ENCODE peak calls at places on chromosomes 11 and 22, in four cellular contexts. D is GM12878, Z is K562, C is HepG2. X is an unnamed sample.

GRCh38 chr11:78583889-78584288 is 9.2 kb upstream of the NARS2 start:
- DNase-seq in Z (no peak), D (no peak), C (no peak), X (no peak)

GRCh38 chr11:132858203-132858602 is 674.1 kb downstream of the OPCML start:
- DNase-seq in Z (no peak), C (no peak), D (no peak), X (peak; percentile 62)

GRCh38 chr11:125390949-125391348 is 105.1 kb downstream of the FEZ1 start:
- DNase-seq in Z (no peak), C (no peak), D (no peak), X (no peak)

GRCh38 chr22:37803636-37804371 is 3.9 kb upstream of the GCAT start:
- DNase-seq in C (no peak), D (no peak), Z (no peak), X (no peak)

GRCh38 chr11:83044958-83045712 is 26.6 kb downstream of the RAB30 start:
- DNase-seq in C (no peak), Z (no peak), D (no peak), X (no peak)

GRCh38 chr22:41699264-41700104 is at the start of gene MEI1:
- DNase-seq in C (no peak), Z (no peak), D (peak; percentile 57), X (peak; percentile 49)

GRCh38 chr11:44028816-44029506 is 18.8 kb upstream of the ACCSL start:
- DNase-seq in Z (no peak), D (no peak), C (no peak), X (no peak)

GRCh38 chr11:4443479-4443878 is 5.6 kb upstream of the OR52K2 start:
- DNase-seq in D (no peak), Z (no peak), C (no peak), X (no peak)

GRCh38 chr11:34758262-34758661 is 137.4 kb downstream of the EHF start:
- DNase-seq in Z (peak; percentile 13), D (no peak), C (no peak), X (no peak)

DNA sequence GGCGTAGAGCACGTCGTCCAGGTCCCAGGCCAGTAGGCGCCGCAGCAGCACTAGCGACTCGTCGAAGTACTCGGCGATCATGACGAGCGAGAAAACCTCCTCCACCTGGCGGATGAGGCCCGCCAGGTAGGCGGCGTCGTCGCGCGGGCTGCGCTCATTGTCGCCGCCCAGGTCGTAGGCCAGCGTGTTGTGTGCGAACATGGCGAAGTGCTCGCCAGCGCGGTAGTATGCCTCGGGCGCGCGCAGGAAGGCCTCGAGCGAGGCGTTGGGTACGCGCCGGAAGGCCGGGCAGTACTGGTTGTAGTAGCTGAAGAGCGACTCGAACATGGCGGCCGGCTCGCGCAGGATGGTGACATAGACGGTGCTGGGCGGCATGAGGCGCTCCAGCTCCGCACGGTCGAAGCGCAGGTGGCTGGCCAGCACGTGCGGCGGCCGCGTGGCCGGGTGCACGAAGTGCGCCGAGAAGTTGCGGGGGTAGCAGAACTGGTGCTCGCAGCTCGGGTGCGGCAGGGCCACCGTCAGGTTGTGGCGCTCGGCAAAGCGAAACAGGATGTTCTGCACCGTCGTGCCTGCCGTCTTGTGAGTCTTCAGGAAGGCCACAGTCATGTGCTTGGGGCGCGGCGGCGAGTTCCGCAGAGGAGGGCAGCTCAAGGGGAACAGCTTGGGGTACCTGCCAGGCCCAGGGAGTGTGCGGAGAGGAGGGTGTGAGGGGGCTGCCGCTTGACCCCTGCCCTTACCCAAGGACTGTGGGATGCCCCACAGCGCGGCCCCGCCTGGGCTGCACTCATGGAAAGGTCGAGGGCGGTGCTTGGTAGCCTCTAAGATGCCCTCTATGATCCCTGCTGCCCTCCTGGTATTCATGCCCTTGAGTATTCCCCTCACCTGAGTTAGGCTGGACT is 5.7 kb downstream of the GAL3ST3 start:
- DNase-seq in Z (no peak), D (no peak), C (no peak), X (no peak)
- TF ChIP-seq CBFB in Z (no peak), D (no peak), C (no peak), X (no peak)

DNA sequence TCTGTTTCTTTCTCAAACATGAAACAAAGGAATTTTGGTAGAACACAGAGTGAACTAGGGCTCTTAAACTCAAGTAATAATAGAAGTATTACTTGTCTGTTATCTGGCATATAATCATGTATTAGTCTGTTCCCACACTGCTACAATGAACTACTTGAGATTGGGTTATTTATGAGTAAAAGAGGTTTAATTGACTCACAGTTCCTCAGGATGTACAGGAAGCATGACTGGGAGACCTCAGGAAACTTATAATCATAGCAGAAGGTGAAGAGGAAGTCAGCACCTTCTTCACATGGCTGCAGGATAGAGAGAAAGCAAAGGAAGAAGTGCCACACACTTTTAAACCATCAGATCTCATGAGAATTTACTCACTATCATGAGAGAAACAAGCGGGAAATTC is 273.4 kb downstream of the ETS1 start:
- DNase-seq in D (no peak), C (no peak), Z (no peak), X (no peak)
- TF ChIP-seq CBFB in D (no peak), C (no peak), Z (no peak), X (no peak)

DNA sequence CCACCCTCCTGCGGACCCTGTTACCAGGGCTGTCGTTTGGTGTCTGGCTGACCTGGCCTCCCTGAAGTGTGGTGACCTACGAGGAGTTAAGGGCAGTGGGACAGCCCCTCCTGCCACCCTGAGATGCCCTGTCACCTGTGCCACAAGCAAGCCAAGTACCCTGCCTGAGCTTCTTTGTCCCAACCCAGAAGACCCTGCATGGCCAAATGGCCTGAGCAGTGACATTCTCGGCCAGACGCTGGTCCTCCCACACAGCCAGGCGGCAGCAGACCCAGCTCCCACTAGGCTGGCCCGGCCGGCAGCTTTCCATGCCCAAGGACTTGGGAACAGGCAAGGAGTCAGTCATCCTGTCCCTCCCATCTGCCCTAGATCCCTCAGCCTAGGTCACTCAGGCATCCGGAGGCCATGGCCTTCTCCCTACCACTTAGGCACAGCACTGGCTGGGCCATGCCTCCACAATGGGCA is 7.6 kb downstream of the ARVCF start:
- DNase-seq in C (no peak), D (no peak), Z (no peak), X (no peak)
- TF ChIP-seq CBFB in C (no peak), D (no peak), Z (no peak), X (no peak)

GRCh38 chr11:68976095-68976494 is 4.7 kb downstream of the MRGPRD start:
- DNase-seq in D (no peak), C (no peak), Z (no peak), X (peak; percentile 5)
- TF ChIP-seq CBFB in D (no peak), C (no peak), Z (no peak), X (no peak)

GRCh38 chr11:87437844-87438223 is 400.1 kb downstream of the TMEM135 start:
- DNase-seq in Z (no peak), D (no peak), C (no peak), X (no peak)
- TF ChIP-seq CBFB in Z (no peak), D (no peak), C (no peak), X (no peak)

DNA sequence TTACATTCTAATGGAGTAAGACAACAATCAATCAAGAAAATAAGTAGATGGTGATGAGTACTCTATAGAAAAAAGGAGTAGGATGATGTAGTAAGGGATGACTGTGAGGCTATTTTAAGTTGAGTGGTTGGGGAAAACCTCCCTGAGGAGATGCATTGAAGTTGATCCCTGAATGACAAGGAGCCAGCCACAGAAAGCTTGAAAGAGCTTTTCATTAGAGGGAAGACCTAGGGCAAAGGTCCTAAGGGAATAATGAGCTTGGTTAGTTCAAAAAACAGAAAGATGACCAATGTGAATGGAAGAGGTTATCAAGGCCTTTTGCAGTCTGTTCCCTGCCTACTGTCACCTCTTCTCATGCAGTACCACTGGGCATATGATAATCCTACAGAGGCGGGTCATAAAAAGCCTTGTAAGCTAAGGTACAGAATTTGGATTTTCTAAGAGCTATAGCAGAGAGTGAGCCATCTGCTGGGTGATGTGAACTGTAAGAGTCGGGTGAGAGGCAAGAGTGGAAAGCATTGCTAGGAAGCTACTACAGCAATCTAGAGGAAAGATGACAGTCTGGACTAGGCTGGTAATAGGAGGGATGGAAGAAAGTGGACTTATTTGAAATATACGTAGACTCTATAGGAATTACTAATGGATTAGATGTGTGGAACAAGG is 3.1 kb downstream of the PPP2R1B start:
- DNase-seq in Z (no peak), D (no peak), C (no peak), X (no peak)
- TF ChIP-seq CBFB in Z (no peak), D (no peak), C (no peak), X (no peak)

GRCh38 chr22:28053871-28054621 is 135.0 kb upstream of the PITPNB start:
- DNase-seq in Z (no peak), C (no peak), D (no peak), X (no peak)

GRCh38 chr22:28054622-28054871 is 135.5 kb upstream of the PITPNB start:
- DNase-seq in C (no peak), Z (no peak), D (no peak), X (no peak)

GRCh38 chr22:28052818-28053217 is 133.8 kb upstream of the PITPNB start:
- DNase-seq in D (no peak), Z (no peak), C (no peak), X (no peak)

GRCh38 chr22:28051091-28051786 is 132.2 kb upstream of the PITPNB start:
- DNase-seq in D (no peak), C (no peak), Z (no peak), X (no peak)

DNA sequence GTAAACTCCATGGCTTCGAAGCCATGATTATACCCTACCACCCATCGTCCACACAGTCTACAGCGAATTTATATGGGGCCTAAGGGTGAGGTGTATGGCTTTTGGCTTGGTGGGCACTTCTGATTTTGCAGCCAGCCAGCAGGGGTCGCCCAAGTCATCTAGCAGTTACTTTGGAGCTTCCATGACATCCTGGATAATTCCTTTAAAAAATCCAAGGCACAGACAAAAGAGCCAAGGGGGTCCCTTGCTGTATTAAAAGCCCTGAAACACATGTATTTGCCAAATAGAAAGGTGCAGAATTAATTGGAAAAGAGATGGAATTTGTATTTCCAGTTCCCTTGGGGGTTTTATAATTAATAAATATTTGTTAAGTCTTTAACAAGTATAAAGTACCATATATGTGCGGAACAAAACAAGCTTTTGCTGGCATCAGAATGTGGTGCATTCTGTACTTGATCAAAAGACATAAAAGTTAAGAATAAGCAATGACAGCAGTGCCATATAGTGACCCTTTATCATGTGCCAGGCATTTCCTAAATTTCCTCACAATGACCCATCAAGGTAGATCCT is 132.8 kb upstream of the PITPNB start:
- DNase-seq in Z (peak; percentile 43), D (no peak), C (peak; percentile 43), X (peak; percentile 85)
- TF ChIP-seq CBFB in Z (no peak), D (no peak), C (no peak), X (no peak)

GRCh38 chr11:61728066-61728939 is 24.1 kb upstream of the MYRF start:
- DNase-seq in C (no peak), Z (no peak), D (no peak), X (no peak)

GRCh38 chr11:61731956-61732675 is 20.3 kb upstream of the MYRF start:
- DNase-seq in Z (no peak), C (no peak), D (no peak), X (no peak)

GRCh38 chr11:61728940-61729219 is 23.6 kb upstream of the MYRF start:
- DNase-seq in D (no peak), C (no peak), Z (no peak), X (no peak)

GRCh38 chr11:61731211-61731955 is 21.1 kb upstream of the MYRF start:
- DNase-seq in C (no peak), Z (no peak), D (no peak), X (no peak)

GRCh38 chr11:61730222-61730994 is 22.0 kb upstream of the MYRF start:
- DNase-seq in D (no peak), C (no peak), Z (no peak), X (no peak)
- TF ChIP-seq CBFB in D (no peak), C (no peak), Z (no peak), X (no peak)

X was measured in WTC11.